ENCODE peak calls at places on chromosomes 11 and 22, in five cellular contexts. G, K, T, V and L are unnamed samples.

GRCh38 chr11:65571940-65572339 is 398 bp upstream of the FAM89B start:
- DNase-seq in G (no peak), K (no peak), T (no peak), V (no peak), L (peak)

GRCh38 chr11:24082241-24082640 is 414.6 kb upstream of the LUZP2 start:
- DNase-seq in G (no peak), K (no peak), T (no peak), V (no peak), L (no peak)

GRCh38 chr11:13238879-13239514 is 38.6 kb upstream of the BMAL1 start:
- DNase-seq in G (peak), K (peak), T (peak), V (no peak), L (peak)

GRCh38 chr11:428295-428694 is 13.5 kb upstream of the SIGIRR start:
- DNase-seq in G (no peak), K (no peak), T (no peak), V (no peak), L (no peak)

GRCh38 chr11:121431820-121432526 is 20.1 kb upstream of the SORL1 start:
- DNase-seq in G (no peak), K (no peak), T (no peak), V (no peak), L (no peak)

GRCh38 chr11:80317612-80318011 is 876.8 kb upstream of the TENM4 start:
- DNase-seq in G (no peak), K (no peak), T (no peak), V (no peak), L (no peak)

GRCh38 chr11:109644158-109644557 is 222.2 kb downstream of the C11orf87 start:
- DNase-seq in G (no peak), K (no peak), T (no peak), V (no peak), L (no peak)

GRCh38 chr11:40360206-40360798 is 1099.2 kb downstream of the LRRC4C start:
- DNase-seq in G (no peak), K (no peak), T (no peak), V (no peak), L (no peak)

GRCh38 chr11:130705670-130706421 is 210.4 kb downstream of the SNX19 start:
- DNase-seq in G (no peak), K (no peak), T (no peak), V (no peak), L (no peak)

GRCh38 chr22:28795071-28795693 is 5.2 kb downstream of the XBP1 start:
- DNase-seq in G (no peak), K (no peak), T (no peak), V (no peak), L (no peak)

GRCh38 chr11:61334434-61335354 is 1.7 kb downstream of the TKFC start:
- DNase-seq in G (no peak), K (no peak), T (peak), V (no peak), L (no peak)

GRCh38 chr11:10885703-10886363 is 28.0 kb upstream of the ZBED5 start:
- DNase-seq in G (no peak), K (no peak), T (no peak), V (no peak), L (peak)

GRCh38 chr11:93732237-93732892 is 8.9 kb downstream of the TAF1D start:
- DNase-seq in G (no peak), K (no peak), T (no peak), V (no peak), L (no peak)

GRCh38 chr11:125084057-125084416 is 20.9 kb downstream of the SLC37A2 start:
- DNase-seq in G (no peak), K (no peak), T (no peak), V (no peak), L (no peak)

GRCh38 chr11:79220171-79220570 is 220.7 kb downstream of the TENM4 start:
- DNase-seq in G (no peak), K (no peak), T (no peak), V (no peak), L (no peak)

GRCh38 chr11:111910637-111911562 is 670 bp downstream of the CRYAB start:
- DNase-seq in G (no peak), K (peak), T (no peak), V (no peak), L (no peak)

GRCh38 chr11:109783842-109784241 is 309.4 kb upstream of the ZC3H12C start:
- DNase-seq in G (no peak), K (no peak), T (no peak), V (peak), L (no peak)

GRCh38 chr11:88849368-88849767 is 216.4 kb downstream of the GRM5 start:
- DNase-seq in G (no peak), K (no peak), T (no peak), V (no peak), L (no peak)
- TF ChIP-seq KDM1A in G (no peak), K (no peak), T (no peak), V (no peak), L (no peak)

GRCh38 chr11:69799582-69799981 is 19.6 kb downstream of the FGF3 start:
- DNase-seq in G (no peak), K (peak), T (peak), V (no peak), L (peak)

GRCh38 chr11:69803604-69804218 is 15.5 kb downstream of the FGF3 start:
- DNase-seq in G (no peak), K (no peak), T (no peak), V (no peak), L (no peak)

GRCh38 chr11:69800278-69800677 is 18.9 kb downstream of the FGF3 start:
- DNase-seq in G (no peak), K (no peak), T (no peak), V (no peak), L (no peak)

GRCh38 chr11:69803022-69803421 is 16.2 kb downstream of the FGF3 start:
- DNase-seq in G (no peak), K (no peak), T (no peak), V (no peak), L (no peak)

GRCh38 chr11:69801513-69802335 is 17.5 kb downstream of the FGF3 start:
- DNase-seq in G (peak), K (peak), T (peak), V (no peak), L (peak)
- TF ChIP-seq KDM1A in G (no peak), K (no peak), T (no peak), V (no peak), L (no peak)

GRCh38 chr11:20669833-20670684 is 673 bp downstream of the NELL1 start:
- DNase-seq in G (peak), K (no peak), T (no peak), V (no peak), L (no peak)

GRCh38 chr11:20671856-20672546 is 2.6 kb downstream of the NELL1 start:
- DNase-seq in G (no peak), K (peak), T (peak), V (no peak), L (peak)

GRCh38 chr11:20670932-20671403 is 1.6 kb downstream of the NELL1 start:
- DNase-seq in G (peak), K (no peak), T (no peak), V (no peak), L (no peak)

GRCh38 chr11:20668410-20668809 is 976 bp upstream of the NELL1 start:
- DNase-seq in G (no peak), K (no peak), T (no peak), V (no peak), L (no peak)

DNA sequence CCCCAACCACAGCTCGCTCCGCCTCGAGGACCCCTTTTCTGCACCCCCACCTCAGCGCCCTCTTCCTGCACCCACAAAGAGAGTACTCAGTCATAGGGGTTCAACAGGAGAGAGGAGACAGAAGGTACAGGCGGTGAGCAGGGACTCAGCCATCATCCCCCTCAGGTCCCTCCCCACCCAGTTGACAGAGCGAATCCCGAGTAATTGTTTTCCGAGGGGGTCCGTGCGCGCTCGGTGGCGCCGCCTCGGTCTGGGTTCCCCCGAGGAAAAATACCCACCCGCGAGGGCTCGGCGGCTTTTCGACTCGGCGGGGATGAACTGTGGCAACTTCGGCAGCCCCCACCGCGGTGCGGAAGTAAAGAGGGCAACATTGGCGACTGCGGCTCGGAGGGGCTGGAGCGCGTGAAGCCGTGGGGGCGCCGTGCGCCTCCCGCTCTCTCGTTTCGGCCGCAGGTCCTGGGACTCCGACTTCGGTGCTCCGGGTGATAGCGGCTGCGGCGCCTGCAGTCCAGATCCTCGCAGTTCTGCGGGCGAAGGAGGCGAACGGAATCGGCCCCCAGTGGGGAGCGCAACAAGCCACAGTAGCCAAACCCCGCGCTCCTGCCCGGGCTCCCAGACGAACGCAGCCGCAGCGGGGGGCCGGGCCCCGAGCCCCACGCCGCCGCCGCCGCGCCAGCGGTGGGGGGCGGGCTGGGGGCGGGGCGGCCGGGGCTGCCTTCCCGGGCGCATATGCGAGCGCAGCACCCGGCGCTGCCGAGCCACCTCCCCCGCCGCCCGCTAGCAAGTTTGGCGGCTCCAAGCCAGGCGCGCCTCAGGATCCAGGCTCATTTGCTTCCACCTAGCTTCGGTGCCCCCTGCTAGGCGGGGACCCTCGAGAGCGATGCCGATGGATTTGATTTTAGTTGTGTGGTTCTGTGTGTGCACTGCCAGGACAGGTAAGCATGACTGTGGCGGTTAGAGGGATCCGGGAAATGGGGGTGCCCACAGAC is at the start of gene NELL1:
- DNase-seq in G (peak), K (no peak), T (no peak), V (no peak), L (no peak)
- TF ChIP-seq KDM1A in G (no peak), K (no peak), T (no peak), V (no peak), L (no peak)

GRCh38 chr11:2267306-2267861 is 3.0 kb downstream of the ASCL2 start:
- DNase-seq in G (no peak), K (peak), T (no peak), V (no peak), L (no peak)
- TF ChIP-seq KDM1A in G (no peak), K (no peak), T (no peak), V (no peak), L (no peak)

DNA sequence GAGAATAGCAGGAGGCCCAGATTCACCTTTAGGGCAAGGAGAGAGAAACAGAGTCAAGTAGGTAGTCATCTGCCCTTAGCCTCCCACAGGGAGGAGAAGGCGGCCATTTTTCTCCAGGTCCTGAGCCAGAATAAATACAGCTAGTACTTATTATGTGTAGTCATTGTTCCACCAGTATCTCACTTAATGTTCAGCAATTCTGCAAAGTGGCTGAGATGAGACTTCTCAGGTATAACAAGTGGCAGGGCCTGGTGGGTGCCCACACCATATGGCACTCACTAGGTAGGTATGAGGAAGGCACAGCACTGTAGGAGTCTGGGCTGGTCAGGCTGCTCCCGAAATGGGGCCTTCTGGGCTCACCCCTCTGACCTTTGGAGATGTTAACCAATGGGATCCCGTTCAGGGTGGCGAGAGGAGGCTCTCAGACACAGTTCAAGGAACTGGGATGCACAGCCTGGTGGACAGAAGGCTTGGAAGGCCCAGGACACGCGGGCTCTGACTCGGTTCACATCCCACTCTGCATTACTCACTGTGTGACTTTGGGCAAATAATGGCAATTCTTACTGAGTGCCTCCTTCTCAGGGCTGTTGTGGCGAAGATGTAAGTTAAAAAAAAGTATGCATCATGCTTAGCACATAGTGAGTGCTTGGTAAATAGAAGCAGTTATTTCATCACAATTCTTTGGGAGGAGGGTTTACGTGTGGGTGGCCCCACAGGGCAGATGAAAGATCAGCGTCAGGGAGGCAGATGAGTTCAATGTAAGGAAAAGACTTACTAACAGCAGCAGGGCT is 25.1 kb downstream of the RTN4RL2 start:
- DNase-seq in G (no peak), K (no peak), T (no peak), V (no peak), L (no peak)
- TF ChIP-seq KDM1A in G (no peak), K (no peak), T (no peak), V (no peak), L (no peak)

GRCh38 chr22:50209893-50210292 is 9.1 kb downstream of the SELENOO start:
- DNase-seq in G (peak), K (peak), T (peak), V (no peak), L (peak)
- TF ChIP-seq KDM1A in G (no peak), K (no peak), T (no peak), V (no peak), L (no peak)

DNA sequence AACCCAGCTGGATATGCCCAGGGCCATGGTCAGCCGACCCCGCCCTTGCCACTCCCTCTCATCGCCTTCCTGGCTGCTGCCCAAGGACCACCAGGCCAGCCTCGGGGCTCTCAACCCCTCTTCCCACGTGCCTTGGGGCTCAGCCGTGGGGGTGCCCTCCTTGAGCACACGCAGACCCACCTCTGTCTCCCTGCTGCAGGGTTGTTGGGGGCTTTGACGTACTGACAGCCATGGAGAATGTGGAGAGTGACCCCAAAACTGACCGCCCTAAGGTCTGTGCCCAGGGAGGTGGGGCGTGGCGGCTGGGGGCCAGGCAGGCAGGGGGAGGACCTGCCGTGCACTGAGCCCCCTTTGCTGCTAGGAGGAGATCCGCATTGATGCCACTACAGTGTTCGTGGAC is 28.6 kb downstream of the PPIL2 start:
- DNase-seq in G (no peak), K (peak), T (no peak), V (no peak), L (no peak)
- TF ChIP-seq KDM1A in G (no peak), K (no peak), T (no peak), V (no peak), L (no peak)

DNA sequence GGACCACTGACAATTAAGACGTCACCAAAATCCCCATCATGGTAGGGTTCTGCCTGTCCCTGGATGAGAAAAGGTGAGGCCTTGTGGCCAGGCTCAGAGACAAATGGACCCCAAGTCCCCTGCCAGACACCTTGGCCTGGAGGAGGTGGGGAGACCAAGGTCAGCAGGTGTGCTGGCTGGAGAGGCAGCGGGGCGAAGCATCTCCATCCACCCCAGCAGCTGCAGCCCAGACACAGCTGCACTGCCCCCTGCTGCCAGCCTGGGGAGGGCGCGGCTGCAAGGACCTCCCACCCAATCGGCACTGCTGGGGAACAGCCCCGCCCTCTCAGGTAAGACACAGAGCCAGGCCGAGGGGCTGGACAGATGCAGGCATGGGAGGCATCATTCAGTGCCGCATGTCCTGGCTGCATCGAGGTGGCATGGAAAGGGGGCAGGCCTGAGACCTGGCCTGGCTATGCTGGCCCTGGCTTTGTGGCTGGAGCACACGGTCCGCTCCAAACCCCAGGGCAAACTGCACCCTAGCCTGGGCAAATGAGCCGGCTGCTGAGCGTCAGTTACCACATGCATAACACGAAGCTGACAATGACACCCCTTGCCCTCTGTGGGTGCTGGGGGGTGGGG is 12.2 kb upstream of the MFNG start:
- DNase-seq in G (peak), K (peak), T (peak), V (peak), L (peak)
- TF ChIP-seq KDM1A in G (no peak), K (no peak), T (no peak), V (no peak), L (no peak)